ENCODE peak calls at places on chromosomes 13 and 19, in nine cellular contexts. One of them, this sample, is unnamed.

GRCh38 chr19:54662730-54663129 is at the start of gene LILRB4:
- DNase-seq in right atrium auricular region: peak
- DNase-seq in mesendoderm: no peak
- DNase-seq in right cardiac atrium: peak
- DNase-seq in substantia nigra: no peak
- DNase-seq in adrenal gland: peak
- DNase-seq in Karpas-422: no peak
- DNase-seq in tibial artery: no peak
- DNase-seq in CD4-positive, CD25-positive, alpha-beta regulatory T cell: no peak
- DNase-seq in this sample: no peak

GRCh38 chr13:35278917-35279316 is 197.6 kb downstream of the MAB21L1 start:
- DNase-seq in right atrium auricular region: no peak
- DNase-seq in mesendoderm: no peak
- DNase-seq in right cardiac atrium: no peak
- DNase-seq in substantia nigra: no peak
- DNase-seq in adrenal gland: no peak
- DNase-seq in Karpas-422: no peak
- DNase-seq in tibial artery: no peak
- DNase-seq in CD4-positive, CD25-positive, alpha-beta regulatory T cell: no peak
- DNase-seq in this sample: no peak

GRCh38 chr19:52700673-52701072 is 34.2 kb downstream of the ZNF611 start:
- DNase-seq in right atrium auricular region: no peak
- DNase-seq in mesendoderm: no peak
- DNase-seq in right cardiac atrium: no peak
- DNase-seq in substantia nigra: no peak
- DNase-seq in adrenal gland: no peak
- DNase-seq in Karpas-422: no peak
- DNase-seq in tibial artery: no peak
- DNase-seq in CD4-positive, CD25-positive, alpha-beta regulatory T cell: no peak
- DNase-seq in this sample: no peak

GRCh38 chr13:102195566-102196462 is 206.0 kb downstream of the FGF14 start:
- DNase-seq in right atrium auricular region: no peak
- DNase-seq in mesendoderm: peak
- DNase-seq in right cardiac atrium: no peak
- DNase-seq in substantia nigra: no peak
- DNase-seq in adrenal gland: no peak
- DNase-seq in Karpas-422: no peak
- DNase-seq in tibial artery: no peak
- DNase-seq in CD4-positive, CD25-positive, alpha-beta regulatory T cell: no peak
- DNase-seq in this sample: peak

GRCh38 chr13:23654111-23655110 is 84.2 kb downstream of the TNFRSF19 start:
- DNase-seq in right atrium auricular region: no peak
- DNase-seq in mesendoderm: no peak
- DNase-seq in right cardiac atrium: peak
- DNase-seq in substantia nigra: no peak
- DNase-seq in adrenal gland: no peak
- DNase-seq in Karpas-422: peak
- DNase-seq in tibial artery: no peak
- DNase-seq in CD4-positive, CD25-positive, alpha-beta regulatory T cell: no peak
- DNase-seq in this sample: no peak

GRCh38 chr13:99357149-99357596 is 50.0 kb upstream of the GPR183 start:
- DNase-seq in right atrium auricular region: no peak
- DNase-seq in mesendoderm: no peak
- DNase-seq in right cardiac atrium: no peak
- DNase-seq in substantia nigra: no peak
- DNase-seq in adrenal gland: peak
- DNase-seq in Karpas-422: no peak
- DNase-seq in tibial artery: no peak
- DNase-seq in CD4-positive, CD25-positive, alpha-beta regulatory T cell: peak
- DNase-seq in this sample: peak

GRCh38 chr13:63517376-63517775 is 2101.7 kb upstream of the PCDH20 start:
- DNase-seq in right atrium auricular region: no peak
- DNase-seq in mesendoderm: no peak
- DNase-seq in right cardiac atrium: no peak
- DNase-seq in substantia nigra: no peak
- DNase-seq in adrenal gland: no peak
- DNase-seq in Karpas-422: no peak
- DNase-seq in tibial artery: no peak
- DNase-seq in CD4-positive, CD25-positive, alpha-beta regulatory T cell: no peak
- DNase-seq in this sample: no peak

GRCh38 chr19:51550848-51551672 is 19.6 kb upstream of the SIGLEC6 start:
- DNase-seq in right atrium auricular region: no peak
- DNase-seq in mesendoderm: no peak
- DNase-seq in right cardiac atrium: no peak
- DNase-seq in substantia nigra: no peak
- DNase-seq in adrenal gland: no peak
- DNase-seq in Karpas-422: no peak
- DNase-seq in tibial artery: no peak
- DNase-seq in CD4-positive, CD25-positive, alpha-beta regulatory T cell: no peak
- DNase-seq in this sample: peak

GRCh38 chr19:5826531-5827341 is 12.8 kb downstream of the FUT6 start:
- DNase-seq in right atrium auricular region: peak
- DNase-seq in mesendoderm: peak
- DNase-seq in right cardiac atrium: peak
- DNase-seq in substantia nigra: no peak
- DNase-seq in adrenal gland: peak
- DNase-seq in Karpas-422: no peak
- DNase-seq in tibial artery: no peak
- DNase-seq in CD4-positive, CD25-positive, alpha-beta regulatory T cell: no peak
- DNase-seq in this sample: peak
- H3K27ac ChIP-seq in right atrium auricular region: peak
- H3K27ac ChIP-seq in mesendoderm: no peak
- H3K27ac ChIP-seq in right cardiac atrium: peak
- H3K27ac ChIP-seq in substantia nigra: no peak
- H3K27ac ChIP-seq in adrenal gland: peak
- H3K27ac ChIP-seq in Karpas-422: no peak
- H3K27ac ChIP-seq in tibial artery: no peak
- H3K27ac ChIP-seq in CD4-positive, CD25-positive, alpha-beta regulatory T cell: no peak
- H3K27ac ChIP-seq in this sample: no peak

GRCh38 chr13:21039097-21039800 is 22.1 kb downstream of the LATS2 start:
- DNase-seq in right atrium auricular region: no peak
- DNase-seq in mesendoderm: peak
- DNase-seq in right cardiac atrium: no peak
- DNase-seq in substantia nigra: no peak
- DNase-seq in adrenal gland: peak
- DNase-seq in Karpas-422: no peak
- DNase-seq in tibial artery: no peak
- DNase-seq in CD4-positive, CD25-positive, alpha-beta regulatory T cell: no peak
- DNase-seq in this sample: no peak
- H3K27ac ChIP-seq in right atrium auricular region: peak
- H3K27ac ChIP-seq in mesendoderm: no peak
- H3K27ac ChIP-seq in right cardiac atrium: no peak
- H3K27ac ChIP-seq in substantia nigra: no peak
- H3K27ac ChIP-seq in adrenal gland: no peak
- H3K27ac ChIP-seq in Karpas-422: no peak
- H3K27ac ChIP-seq in tibial artery: no peak
- H3K27ac ChIP-seq in CD4-positive, CD25-positive, alpha-beta regulatory T cell: no peak
- H3K27ac ChIP-seq in this sample: no peak

GRCh38 chr19:4508698-4509097 is 9.6 kb downstream of the PLIN4 start:
- DNase-seq in right atrium auricular region: no peak
- DNase-seq in mesendoderm: no peak
- DNase-seq in right cardiac atrium: no peak
- DNase-seq in substantia nigra: no peak
- DNase-seq in adrenal gland: no peak
- DNase-seq in Karpas-422: no peak
- DNase-seq in tibial artery: no peak
- DNase-seq in CD4-positive, CD25-positive, alpha-beta regulatory T cell: no peak
- DNase-seq in this sample: no peak

GRCh38 chr19:4505570-4506448 is 12.5 kb downstream of the PLIN4 start:
- DNase-seq in right atrium auricular region: no peak
- DNase-seq in mesendoderm: no peak
- DNase-seq in right cardiac atrium: no peak
- DNase-seq in substantia nigra: no peak
- DNase-seq in adrenal gland: no peak
- DNase-seq in Karpas-422: no peak
- DNase-seq in tibial artery: no peak
- DNase-seq in CD4-positive, CD25-positive, alpha-beta regulatory T cell: no peak
- DNase-seq in this sample: no peak

GRCh38 chr19:4506449-4507149 is 11.7 kb downstream of the PLIN4 start:
- DNase-seq in right atrium auricular region: no peak
- DNase-seq in mesendoderm: no peak
- DNase-seq in right cardiac atrium: no peak
- DNase-seq in substantia nigra: no peak
- DNase-seq in adrenal gland: no peak
- DNase-seq in Karpas-422: no peak
- DNase-seq in tibial artery: no peak
- DNase-seq in CD4-positive, CD25-positive, alpha-beta regulatory T cell: no peak
- DNase-seq in this sample: peak

GRCh38 chr19:4507150-4507452 is 11.2 kb downstream of the PLIN4 start:
- DNase-seq in right atrium auricular region: no peak
- DNase-seq in mesendoderm: no peak
- DNase-seq in right cardiac atrium: no peak
- DNase-seq in substantia nigra: no peak
- DNase-seq in adrenal gland: peak
- DNase-seq in Karpas-422: no peak
- DNase-seq in tibial artery: no peak
- DNase-seq in CD4-positive, CD25-positive, alpha-beta regulatory T cell: no peak
- DNase-seq in this sample: no peak

GRCh38 chr19:4507804-4508203 is 10.5 kb downstream of the PLIN4 start:
- DNase-seq in right atrium auricular region: no peak
- DNase-seq in mesendoderm: no peak
- DNase-seq in right cardiac atrium: no peak
- DNase-seq in substantia nigra: no peak
- DNase-seq in adrenal gland: no peak
- DNase-seq in Karpas-422: no peak
- DNase-seq in tibial artery: no peak
- DNase-seq in CD4-positive, CD25-positive, alpha-beta regulatory T cell: no peak
- DNase-seq in this sample: no peak
- H3K27ac ChIP-seq in right atrium auricular region: no peak
- H3K27ac ChIP-seq in mesendoderm: no peak
- H3K27ac ChIP-seq in right cardiac atrium: no peak
- H3K27ac ChIP-seq in substantia nigra: no peak
- H3K27ac ChIP-seq in adrenal gland: no peak
- H3K27ac ChIP-seq in Karpas-422: no peak
- H3K27ac ChIP-seq in tibial artery: no peak
- H3K27ac ChIP-seq in CD4-positive, CD25-positive, alpha-beta regulatory T cell: no peak
- H3K27ac ChIP-seq in this sample: no peak

GRCh38 chr13:50119593-50119992 is 104.3 kb downstream of the KCNRG start:
- DNase-seq in right atrium auricular region: no peak
- DNase-seq in mesendoderm: no peak
- DNase-seq in right cardiac atrium: no peak
- DNase-seq in substantia nigra: no peak
- DNase-seq in adrenal gland: no peak
- DNase-seq in Karpas-422: no peak
- DNase-seq in tibial artery: no peak
- DNase-seq in CD4-positive, CD25-positive, alpha-beta regulatory T cell: no peak
- DNase-seq in this sample: no peak
- H3K27ac ChIP-seq in right atrium auricular region: no peak
- H3K27ac ChIP-seq in mesendoderm: no peak
- H3K27ac ChIP-seq in right cardiac atrium: no peak
- H3K27ac ChIP-seq in substantia nigra: no peak
- H3K27ac ChIP-seq in adrenal gland: no peak
- H3K27ac ChIP-seq in Karpas-422: peak
- H3K27ac ChIP-seq in tibial artery: no peak
- H3K27ac ChIP-seq in CD4-positive, CD25-positive, alpha-beta regulatory T cell: no peak
- H3K27ac ChIP-seq in this sample: no peak

DNA sequence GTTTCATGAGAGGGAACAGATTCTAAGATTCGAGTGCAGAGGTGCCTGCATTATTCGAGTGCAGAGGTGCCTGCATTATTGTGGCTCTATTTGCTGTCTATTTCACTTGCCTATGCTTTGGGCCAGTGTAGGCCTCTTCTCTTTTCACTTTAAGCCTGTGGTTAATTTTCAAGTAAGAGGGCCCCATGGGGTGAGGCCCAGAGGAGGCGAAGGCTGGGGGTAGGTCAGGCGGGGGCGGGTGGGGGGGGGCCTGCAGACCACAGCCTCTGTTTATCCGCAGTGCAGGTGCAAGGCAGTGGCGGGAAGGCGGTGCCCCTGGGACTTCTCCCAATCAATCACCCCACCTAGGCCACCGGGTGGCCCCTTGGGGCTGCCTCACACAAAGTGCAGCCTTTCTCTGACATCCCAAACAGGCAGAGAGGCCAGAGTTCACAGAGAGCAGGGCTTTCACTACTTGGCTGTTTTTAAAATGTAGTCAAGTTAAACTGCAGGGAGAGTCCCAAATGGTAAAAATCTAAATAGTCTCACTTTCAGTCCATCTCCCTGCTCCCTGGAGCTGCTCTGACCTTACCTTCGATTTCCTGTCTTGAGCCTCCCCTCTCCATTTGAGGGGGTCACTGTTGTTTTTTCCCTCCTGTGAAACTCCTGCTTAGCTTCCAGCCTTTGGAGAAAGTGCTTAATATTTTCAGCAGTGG is 249.1 kb downstream of the DLEU7 start:
- DNase-seq in right atrium auricular region: no peak
- DNase-seq in mesendoderm: no peak
- DNase-seq in right cardiac atrium: no peak
- DNase-seq in substantia nigra: no peak
- DNase-seq in adrenal gland: no peak
- DNase-seq in Karpas-422: peak
- DNase-seq in tibial artery: no peak
- DNase-seq in CD4-positive, CD25-positive, alpha-beta regulatory T cell: peak
- DNase-seq in this sample: no peak
- H3K27ac ChIP-seq in right atrium auricular region: no peak
- H3K27ac ChIP-seq in mesendoderm: no peak
- H3K27ac ChIP-seq in right cardiac atrium: no peak
- H3K27ac ChIP-seq in substantia nigra: no peak
- H3K27ac ChIP-seq in adrenal gland: no peak
- H3K27ac ChIP-seq in Karpas-422: peak
- H3K27ac ChIP-seq in tibial artery: no peak
- H3K27ac ChIP-seq in CD4-positive, CD25-positive, alpha-beta regulatory T cell: peak
- H3K27ac ChIP-seq in this sample: no peak

GRCh38 chr13:47251771-47252170 is 354.9 kb upstream of the HTR2A start:
- DNase-seq in right atrium auricular region: no peak
- DNase-seq in mesendoderm: no peak
- DNase-seq in right cardiac atrium: no peak
- DNase-seq in substantia nigra: no peak
- DNase-seq in adrenal gland: no peak
- DNase-seq in Karpas-422: no peak
- DNase-seq in tibial artery: no peak
- DNase-seq in CD4-positive, CD25-positive, alpha-beta regulatory T cell: no peak
- DNase-seq in this sample: no peak
- H3K27ac ChIP-seq in right atrium auricular region: no peak
- H3K27ac ChIP-seq in mesendoderm: no peak
- H3K27ac ChIP-seq in right cardiac atrium: no peak
- H3K27ac ChIP-seq in substantia nigra: no peak
- H3K27ac ChIP-seq in adrenal gland: no peak
- H3K27ac ChIP-seq in Karpas-422: no peak
- H3K27ac ChIP-seq in tibial artery: peak
- H3K27ac ChIP-seq in CD4-positive, CD25-positive, alpha-beta regulatory T cell: no peak
- H3K27ac ChIP-seq in this sample: no peak